ENCODE peak calls at places on chromosomes 5 and 9, in ten cellular contexts. H is adipocyte, G is lung, I is GM12865, N is aorta, O is A549, Z is choroid plexus epithelial cell, Q is foreskin fibroblast, D is right cardiac atrium, A is upper lobe of right lung. F is an unnamed sample.

GRCh38 chr5:119578937-119579336 is 50.4 kb upstream of the FAM170A start:
- DNase-seq in H (no peak), G (no peak), I (peak; percentile 64), N (no peak), O (peak; percentile 14), Z (peak; percentile 21), Q (no peak), D (no peak), A (no peak), F (no peak)

GRCh38 chr9:136015656-136016055 is 54.5 kb upstream of the UBAC1 start:
- DNase-seq in H (no peak), G (no peak), I (no peak), N (peak; percentile 33), O (no peak), Z (no peak), Q (no peak), D (no peak), A (peak; percentile 66), F (no peak)

GRCh38 chr9:138068601-138069035 is 191.0 kb downstream of the CACNA1B start:
- DNase-seq in H (no peak), G (no peak), I (no peak), N (no peak), O (no peak), Z (no peak), Q (no peak), D (no peak), A (peak; percentile 54), F (no peak)

GRCh38 chr5:43231977-43232376 is 40.0 kb downstream of the NIM1K start:
- DNase-seq in H (no peak), G (no peak), I (peak; percentile 38), N (no peak), O (no peak), Z (peak; percentile 17), Q (no peak), D (no peak), A (no peak), F (no peak)

GRCh38 chr5:77012601-77013000 is 17.6 kb upstream of the AGGF1 start:
- DNase-seq in H (no peak), G (no peak), I (no peak), N (no peak), O (no peak), Z (no peak), Q (no peak), D (no peak), A (no peak), F (no peak)

GRCh38 chr9:94948567-94949235 is 222.2 kb downstream of the AOPEP start:
- DNase-seq in H (no peak), G (no peak), I (no peak), N (no peak), O (no peak), Z (no peak), Q (no peak), D (no peak), A (no peak), F (no peak)

GRCh38 chr5:24788829-24789509 is 144.2 kb upstream of the CDH10 start:
- DNase-seq in H (peak; percentile 93), G (no peak), I (no peak), N (no peak), O (no peak), Z (peak; percentile 0), Q (no peak), D (no peak), A (no peak), F (peak; percentile 75)

GRCh38 chr5:103582364-103582763 is 19.8 kb upstream of the NUDT12 start:
- DNase-seq in H (peak; percentile 77), G (no peak), I (peak; percentile 41), N (no peak), O (no peak), Z (peak; percentile 81), Q (no peak), D (no peak), A (no peak), F (peak; percentile 55)

GRCh38 chr5:10489810-10490426 is 48.2 kb downstream of the ROPN1L start:
- DNase-seq in H (no peak), G (no peak), I (peak; percentile 59), N (no peak), O (no peak), Z (peak; percentile 35), Q (no peak), D (no peak), A (no peak), F (peak; percentile 33)

GRCh38 chr5:126471875-126472537 is 48.8 kb downstream of the GRAMD2B start:
- DNase-seq in H (peak; percentile 82), G (no peak), I (no peak), N (no peak), O (no peak), Z (peak; percentile 91), Q (peak; percentile 76), D (no peak), A (no peak), F (peak; percentile 87)

GRCh38 chr5:75601996-75602395 is 9.3 kb upstream of the ANKDD1B start:
- DNase-seq in H (peak; percentile 9), G (no peak), I (no peak), N (no peak), O (no peak), Z (peak; percentile 74), Q (peak; percentile 48), D (no peak), A (no peak), F (no peak)

GRCh38 chr9:114382951-114383865 is 4.6 kb downstream of the AKNA start:
- DNase-seq in H (peak; percentile 67), G (no peak), I (peak; percentile 83), N (no peak), O (no peak), Z (no peak), Q (peak; percentile 48), D (peak; percentile 55), A (no peak), F (peak; percentile 30)

GRCh38 chr5:68215888-68216736 is 556 bp downstream of the PIK3R1 start:
- DNase-seq in H (no peak), G (peak; percentile 59), I (peak; percentile 70), N (peak; percentile 74), O (peak; percentile 34), Z (no peak), Q (no peak), D (peak; percentile 55), A (peak; percentile 82), F (no peak)

GRCh38 chr9:35740243-35740642 is 7.8 kb downstream of the CREB3 start:
- DNase-seq in H (no peak), G (no peak), I (no peak), N (no peak), O (no peak), Z (no peak), Q (no peak), D (no peak), A (no peak), F (no peak)

GRCh38 chr9:72946821-72947220 is 6.0 kb downstream of the ALDH1A1 start:
- DNase-seq in H (no peak), G (no peak), I (no peak), N (no peak), O (no peak), Z (no peak), Q (no peak), D (no peak), A (no peak), F (no peak)

GRCh38 chr5:98206566-98206965 is 566.9 kb upstream of the RGMB start:
- DNase-seq in H (no peak), G (no peak), I (no peak), N (no peak), O (no peak), Z (no peak), Q (no peak), D (no peak), A (no peak), F (no peak)

GRCh38 chr9:74499770-74500583 is 2.8 kb downstream of the RORB start:
- DNase-seq in H (peak; percentile 9), G (no peak), I (no peak), N (no peak), O (no peak), Z (peak; percentile 27), Q (no peak), D (no peak), A (no peak), F (peak; percentile 6)
- H3K4me3 ChIP-seq in H (peak overlapping the region; percentile 98), G (no peak overlapping the region), I (no peak overlapping the region), N (peak overlapping the region; percentile 3), O (no peak overlapping the region), Z (peak overlapping the region; percentile 73), Q (peak overlapping the region; percentile 82), D (peak overlapping the region; percentile 63), A (peak overlapping the region; percentile 63), F (peak overlapping the region; percentile 60)

GRCh38 chr9:21835111-21835510 is 32.7 kb downstream of the MTAP start:
- DNase-seq in H (no peak), G (no peak), I (no peak), N (no peak), O (no peak), Z (no peak), Q (no peak), D (no peak), A (no peak), F (no peak)
- H3K4me3 ChIP-seq in H (no peak overlapping the region), G (no peak overlapping the region), I (no peak overlapping the region), N (no peak overlapping the region), O (no peak overlapping the region), Z (no peak overlapping the region), Q (no peak overlapping the region), D (no peak overlapping the region), A (no peak overlapping the region), F (no peak overlapping the region)

DNA sequence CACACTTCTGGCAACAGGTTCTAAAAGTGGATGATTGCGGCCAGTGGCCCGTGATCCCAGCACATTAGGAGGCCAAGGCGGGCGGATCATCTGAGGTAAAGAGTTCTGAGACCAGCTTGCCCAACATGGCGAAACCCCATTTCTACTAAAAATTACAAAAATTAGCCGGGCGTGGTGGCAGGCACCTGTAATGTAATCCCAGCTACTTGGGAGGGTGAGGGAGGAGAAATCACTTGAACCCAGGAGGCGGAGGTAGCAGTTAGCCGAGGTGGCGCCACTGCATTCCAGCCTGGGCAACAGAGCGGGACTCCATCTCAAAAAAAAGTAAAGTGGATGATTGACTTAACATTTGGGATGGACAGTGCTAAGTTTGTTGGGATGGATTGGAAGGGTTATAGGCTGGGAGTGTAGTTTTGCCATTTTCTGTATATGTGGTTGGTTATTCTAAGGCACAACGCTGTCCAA is 3.4 kb downstream of the MATR3 start:
- DNase-seq in H (no peak), G (no peak), I (no peak), N (no peak), O (no peak), Z (no peak), Q (no peak), D (no peak), A (no peak), F (no peak)
- H3K4me3 ChIP-seq in H (peak overlapping the region; percentile 91), G (no peak overlapping the region), I (no peak overlapping the region), N (no peak overlapping the region), O (no peak overlapping the region), Z (no peak overlapping the region), Q (peak overlapping the region; percentile 99), D (no peak overlapping the region), A (no peak overlapping the region), F (no peak overlapping the region)

DNA sequence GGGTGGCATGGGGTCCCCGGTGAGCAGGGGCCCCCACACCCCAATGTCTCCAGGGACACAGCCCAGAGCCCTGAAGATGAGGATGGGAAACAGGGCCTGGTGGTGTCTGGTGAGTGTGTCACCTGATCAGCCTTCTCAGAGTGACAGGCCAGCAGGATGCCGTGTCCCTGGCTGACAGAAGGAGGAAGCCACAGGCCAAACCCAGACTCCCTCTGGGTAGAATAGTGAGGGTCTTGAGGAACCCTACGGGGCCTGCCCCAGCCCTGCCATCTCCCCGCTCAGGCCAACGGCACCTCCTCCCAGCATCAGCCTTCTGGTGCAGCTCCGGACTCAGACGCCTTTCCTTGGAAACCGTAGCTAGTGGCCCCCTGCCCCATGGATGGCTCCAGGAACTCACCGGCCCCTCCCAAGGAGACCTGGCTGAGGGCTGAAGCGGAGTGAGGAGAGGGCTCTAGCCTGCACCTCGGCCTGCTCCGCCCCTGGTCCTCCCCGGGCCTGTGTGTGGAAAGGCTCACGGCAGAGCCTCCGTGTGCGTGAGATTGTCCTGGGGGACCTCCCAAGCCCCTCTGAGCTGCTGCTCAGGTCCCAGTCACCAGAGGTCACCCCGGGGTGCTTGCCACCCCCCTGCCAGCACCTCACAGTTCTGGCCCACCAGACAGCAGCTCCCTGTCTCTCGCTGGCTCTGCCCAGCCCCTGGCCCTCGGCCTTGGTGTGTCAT is 6.0 kb downstream of the RALGDS start:
- DNase-seq in H (no peak), G (no peak), I (peak; percentile 54), N (peak; percentile 58), O (no peak), Z (no peak), Q (no peak), D (peak; percentile 16), A (peak; percentile 63), F (no peak)
- H3K4me3 ChIP-seq in H (no peak overlapping the region), G (no peak overlapping the region), I (peak overlapping the region; percentile 59), N (no peak overlapping the region), O (no peak overlapping the region), Z (no peak overlapping the region), Q (no peak overlapping the region), D (no peak overlapping the region), A (no peak overlapping the region), F (no peak overlapping the region)